ENCODE peak calls at places on chromosome 9, in seven cellular contexts. One of them, this sample, is unnamed.

GRCh38 chr9:78866228-78867132 is 569.6 kb downstream of the PSAT1 start:
- DNase-seq in psoas muscle: no peak
- DNase-seq in WTC11: no peak
- DNase-seq in prostate gland: no peak
- DNase-seq in testis: no peak
- DNase-seq in HCT116: peak
- DNase-seq in neural crest cell: no peak
- DNase-seq in this sample: no peak

GRCh38 chr9:120032639-120033038 is 547.3 kb downstream of the CDK5RAP2 start:
- DNase-seq in psoas muscle: no peak
- DNase-seq in WTC11: peak
- DNase-seq in prostate gland: no peak
- DNase-seq in testis: no peak
- DNase-seq in HCT116: no peak
- DNase-seq in neural crest cell: no peak
- DNase-seq in this sample: no peak

GRCh38 chr9:27835746-27836145 is 262.5 kb upstream of the C9orf72 start:
- DNase-seq in psoas muscle: no peak
- DNase-seq in WTC11: no peak
- DNase-seq in prostate gland: no peak
- DNase-seq in testis: no peak
- DNase-seq in HCT116: no peak
- DNase-seq in neural crest cell: no peak
- DNase-seq in this sample: no peak

GRCh38 chr9:94632736-94633135 is 6.6 kb downstream of the FBP1 start:
- DNase-seq in psoas muscle: no peak
- DNase-seq in WTC11: no peak
- DNase-seq in prostate gland: no peak
- DNase-seq in testis: no peak
- DNase-seq in HCT116: no peak
- DNase-seq in neural crest cell: no peak
- DNase-seq in this sample: no peak

GRCh38 chr9:33267368-33267767 is 2.5 kb downstream of the CHMP5 start:
- DNase-seq in psoas muscle: no peak
- DNase-seq in WTC11: no peak
- DNase-seq in prostate gland: no peak
- DNase-seq in testis: no peak
- DNase-seq in HCT116: no peak
- DNase-seq in neural crest cell: no peak
- DNase-seq in this sample: no peak

GRCh38 chr9:121912812-121913627 is 180.1 kb downstream of the TTLL11 start:
- DNase-seq in psoas muscle: no peak
- DNase-seq in WTC11: no peak
- DNase-seq in prostate gland: no peak
- DNase-seq in testis: no peak
- DNase-seq in HCT116: no peak
- DNase-seq in neural crest cell: no peak
- DNase-seq in this sample: no peak

GRCh38 chr9:136442330-136442729 is 2.7 kb upstream of the INPP5E start:
- DNase-seq in psoas muscle: no peak
- DNase-seq in WTC11: no peak
- DNase-seq in prostate gland: no peak
- DNase-seq in testis: no peak
- DNase-seq in HCT116: no peak
- DNase-seq in neural crest cell: no peak
- DNase-seq in this sample: no peak

GRCh38 chr9:77507212-77507961 is 140.7 kb downstream of the GNA14 start:
- DNase-seq in psoas muscle: no peak
- DNase-seq in WTC11: no peak
- DNase-seq in prostate gland: no peak
- DNase-seq in testis: no peak
- DNase-seq in HCT116: no peak
- DNase-seq in neural crest cell: no peak
- DNase-seq in this sample: no peak

GRCh38 chr9:38063363-38063707 is 5.7 kb downstream of the SHB start:
- DNase-seq in psoas muscle: no peak
- DNase-seq in WTC11: no peak
- DNase-seq in prostate gland: no peak
- DNase-seq in testis: no peak
- DNase-seq in HCT116: no peak
- DNase-seq in neural crest cell: no peak
- DNase-seq in this sample: no peak

GRCh38 chr9:36328798-36329411 is 70.7 kb upstream of the GNE start:
- DNase-seq in psoas muscle: no peak
- DNase-seq in WTC11: no peak
- DNase-seq in prostate gland: peak
- DNase-seq in testis: peak
- DNase-seq in HCT116: peak
- DNase-seq in neural crest cell: peak
- DNase-seq in this sample: peak

GRCh38 chr9:27933210-27934062 is 360.2 kb upstream of the C9orf72 start:
- DNase-seq in psoas muscle: no peak
- DNase-seq in WTC11: no peak
- DNase-seq in prostate gland: no peak
- DNase-seq in testis: no peak
- DNase-seq in HCT116: no peak
- DNase-seq in neural crest cell: no peak
- DNase-seq in this sample: no peak

GRCh38 chr9:97572196-97572891 is 60.8 kb downstream of the TSTD2 start:
- DNase-seq in psoas muscle: no peak
- DNase-seq in WTC11: no peak
- DNase-seq in prostate gland: no peak
- DNase-seq in testis: no peak
- DNase-seq in HCT116: no peak
- DNase-seq in neural crest cell: no peak
- DNase-seq in this sample: no peak

GRCh38 chr9:79798450-79798849 is 226.7 kb downstream of the TLE4 start:
- DNase-seq in psoas muscle: no peak
- DNase-seq in WTC11: no peak
- DNase-seq in prostate gland: no peak
- DNase-seq in testis: no peak
- DNase-seq in HCT116: no peak
- DNase-seq in neural crest cell: no peak
- DNase-seq in this sample: no peak

GRCh38 chr9:136901516-136902258 is 15.4 kb downstream of the TRAF2 start:
- DNase-seq in psoas muscle: no peak
- DNase-seq in WTC11: no peak
- DNase-seq in prostate gland: peak
- DNase-seq in testis: peak
- DNase-seq in HCT116: peak
- DNase-seq in neural crest cell: no peak
- DNase-seq in this sample: peak

GRCh38 chr9:115524467-115525059 is 406.6 kb upstream of the TNC start:
- DNase-seq in psoas muscle: no peak
- DNase-seq in WTC11: no peak
- DNase-seq in prostate gland: peak
- DNase-seq in testis: peak
- DNase-seq in HCT116: peak
- DNase-seq in neural crest cell: peak
- DNase-seq in this sample: peak

GRCh38 chr9:125399165-125399564 is 137.5 kb downstream of the GAPVD1 start:
- DNase-seq in psoas muscle: no peak
- DNase-seq in WTC11: no peak
- DNase-seq in prostate gland: no peak
- DNase-seq in testis: peak
- DNase-seq in HCT116: no peak
- DNase-seq in neural crest cell: no peak
- DNase-seq in this sample: no peak

DNA sequence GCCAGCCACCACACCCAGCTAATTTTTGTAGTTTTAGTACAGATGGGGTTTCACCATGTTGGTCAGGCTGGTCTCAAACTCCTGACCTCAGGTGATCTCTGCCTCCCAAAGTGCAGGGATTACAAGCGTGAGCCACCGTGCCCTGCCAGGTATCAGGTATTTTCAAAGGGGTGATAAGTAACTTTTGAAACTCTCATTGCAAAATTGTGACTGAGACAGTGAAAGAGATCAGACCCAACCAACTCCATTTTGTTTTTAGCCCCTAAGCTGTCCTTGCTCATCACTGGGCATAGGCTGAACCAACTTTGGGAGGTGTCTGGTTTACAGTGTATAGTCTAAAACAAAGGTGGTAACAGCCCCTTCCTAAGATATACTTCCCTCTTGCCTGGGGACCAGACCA is 29.3 kb downstream of the UNC13B start:
- DNase-seq in psoas muscle: no peak
- DNase-seq in WTC11: no peak
- DNase-seq in prostate gland: no peak
- DNase-seq in testis: no peak
- DNase-seq in HCT116: no peak
- DNase-seq in neural crest cell: no peak
- DNase-seq in this sample: no peak
- TF ChIP-seq CTCF in psoas muscle: no peak
- TF ChIP-seq CTCF in WTC11: no peak
- TF ChIP-seq CTCF in prostate gland: no peak
- TF ChIP-seq CTCF in testis: no peak
- TF ChIP-seq CTCF in HCT116: no peak
- TF ChIP-seq CTCF in neural crest cell: no peak
- TF ChIP-seq CTCF in this sample: no peak

DNA sequence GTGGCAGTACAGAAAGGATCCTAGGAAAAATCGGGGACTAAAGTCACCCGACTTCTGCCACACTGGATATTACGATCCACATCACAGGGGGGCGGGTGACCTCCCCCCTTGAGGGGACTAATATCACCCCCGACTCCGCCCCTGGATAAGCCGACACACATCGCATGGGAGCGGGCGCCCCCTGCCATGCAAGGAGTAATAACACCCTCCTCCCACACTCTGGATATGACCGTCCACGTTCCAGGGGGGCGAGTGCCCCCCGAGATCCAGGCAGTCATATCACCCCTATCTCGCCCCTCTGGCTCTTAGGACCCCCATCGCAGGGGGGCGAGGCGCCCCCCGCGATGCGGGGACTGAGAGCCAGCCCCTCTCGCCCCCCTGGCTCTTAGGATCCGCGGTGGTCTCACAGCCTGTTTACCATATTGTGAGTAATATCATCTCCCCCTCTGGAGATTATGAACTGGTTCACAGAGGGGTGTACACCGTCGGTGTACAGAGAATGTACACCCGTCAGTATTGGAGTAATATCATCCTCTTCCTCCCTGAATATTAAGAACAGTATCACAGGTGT is 423.0 kb downstream of the DIRAS2 start:
- DNase-seq in psoas muscle: no peak
- DNase-seq in WTC11: peak
- DNase-seq in prostate gland: no peak
- DNase-seq in testis: peak
- DNase-seq in HCT116: no peak
- DNase-seq in neural crest cell: no peak
- DNase-seq in this sample: peak
- TF ChIP-seq CTCF in psoas muscle: no peak
- TF ChIP-seq CTCF in WTC11: peak
- TF ChIP-seq CTCF in prostate gland: no peak
- TF ChIP-seq CTCF in testis: no peak
- TF ChIP-seq CTCF in HCT116: peak
- TF ChIP-seq CTCF in neural crest cell: peak
- TF ChIP-seq CTCF in this sample: peak

DNA sequence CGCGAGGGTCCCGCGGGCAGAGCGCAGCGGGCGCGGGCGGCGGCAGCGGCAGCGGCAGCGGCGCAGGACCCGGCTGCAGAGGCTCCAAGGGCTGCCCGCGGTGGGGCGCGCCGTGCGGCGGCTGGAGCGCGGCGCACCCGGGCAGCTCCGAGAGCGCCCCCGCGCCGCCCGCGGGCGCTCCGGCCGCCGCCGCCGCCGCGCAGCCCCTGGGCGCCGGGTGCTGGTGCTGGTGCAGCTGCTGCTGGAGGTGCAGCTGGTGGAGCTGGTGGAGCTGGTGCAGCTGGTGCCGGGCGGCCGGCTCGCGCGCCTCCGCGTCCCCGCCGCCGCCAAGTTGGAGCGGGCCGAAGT is 644 bp downstream of the IER5L start:
- DNase-seq in psoas muscle: no peak
- DNase-seq in WTC11: no peak
- DNase-seq in prostate gland: no peak
- DNase-seq in testis: no peak
- DNase-seq in HCT116: no peak
- DNase-seq in neural crest cell: no peak
- DNase-seq in this sample: peak
- TF ChIP-seq CTCF in psoas muscle: peak
- TF ChIP-seq CTCF in WTC11: no peak
- TF ChIP-seq CTCF in prostate gland: no peak
- TF ChIP-seq CTCF in testis: no peak
- TF ChIP-seq CTCF in HCT116: no peak
- TF ChIP-seq CTCF in neural crest cell: no peak
- TF ChIP-seq CTCF in this sample: no peak

GRCh38 chr9:128025756-128026155 is 41.4 kb downstream of the NAIF1 start:
- DNase-seq in psoas muscle: no peak
- DNase-seq in WTC11: no peak
- DNase-seq in prostate gland: no peak
- DNase-seq in testis: no peak
- DNase-seq in HCT116: no peak
- DNase-seq in neural crest cell: no peak
- DNase-seq in this sample: no peak

GRCh38 chr9:128022886-128023285 is 42.1 kb upstream of the EEIG1 start:
- DNase-seq in psoas muscle: no peak
- DNase-seq in WTC11: no peak
- DNase-seq in prostate gland: no peak
- DNase-seq in testis: no peak
- DNase-seq in HCT116: no peak
- DNase-seq in neural crest cell: no peak
- DNase-seq in this sample: no peak

GRCh38 chr9:128024761-128025308 is 42.3 kb downstream of the NAIF1 start:
- DNase-seq in psoas muscle: no peak
- DNase-seq in WTC11: no peak
- DNase-seq in prostate gland: no peak
- DNase-seq in testis: no peak
- DNase-seq in HCT116: no peak
- DNase-seq in neural crest cell: no peak
- DNase-seq in this sample: no peak

GRCh38 chr9:128026255-128027165 is 40.6 kb downstream of the NAIF1 start:
- DNase-seq in psoas muscle: no peak
- DNase-seq in WTC11: no peak
- DNase-seq in prostate gland: no peak
- DNase-seq in testis: no peak
- DNase-seq in HCT116: no peak
- DNase-seq in neural crest cell: no peak
- DNase-seq in this sample: peak

DNA sequence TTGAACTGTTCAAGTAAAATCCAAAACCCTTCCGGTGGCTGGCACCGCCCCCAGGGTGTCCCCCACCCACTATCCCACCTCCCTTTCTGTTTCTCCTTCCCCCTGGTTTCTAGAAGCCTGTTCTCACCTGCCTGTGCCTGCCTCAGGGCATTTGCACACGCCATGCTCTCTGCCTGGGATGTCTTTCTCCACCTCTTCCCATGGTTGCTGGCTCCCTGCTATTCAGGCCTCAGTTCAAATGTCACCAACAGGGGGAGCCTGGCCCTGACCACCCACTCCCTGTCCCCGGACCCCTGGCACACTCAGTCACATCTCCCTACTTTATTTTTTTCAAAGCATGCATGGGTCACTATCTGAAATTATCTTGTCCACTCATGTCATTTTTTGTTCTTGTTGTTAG is 39.9 kb upstream of the EEIG1 start:
- DNase-seq in psoas muscle: no peak
- DNase-seq in WTC11: peak
- DNase-seq in prostate gland: no peak
- DNase-seq in testis: no peak
- DNase-seq in HCT116: no peak
- DNase-seq in neural crest cell: no peak
- DNase-seq in this sample: no peak
- TF ChIP-seq CTCF in psoas muscle: no peak
- TF ChIP-seq CTCF in WTC11: peak
- TF ChIP-seq CTCF in prostate gland: no peak
- TF ChIP-seq CTCF in testis: no peak
- TF ChIP-seq CTCF in HCT116: peak
- TF ChIP-seq CTCF in neural crest cell: peak
- TF ChIP-seq CTCF in this sample: peak

This sample was measured in GM13976.